ENCODE peak calls at places on chromosomes 3 and 15, in six cellular contexts. C is mucosa of descending colon, N is spleen, P is left ventricle myocardium inferior, R is right cardiac atrium, K is neuronal stem cell. V is an unnamed sample. For H3K4me1, the result is how much of the 10 kb centered on the place peaks cover.

GRCh38 chr3:167750273-167750971 is 14.9 kb downstream of the SERPINI1 start:
- DNase-seq in C (no peak), N (no peak), P (no peak), R (no peak), K (no peak), V (no peak)

GRCh38 chr3:175818811-175819464 is 959.8 kb downstream of the NAALADL2 start:
- DNase-seq in C (no peak), N (no peak), P (no peak), R (no peak), K (no peak), V (no peak)

GRCh38 chr3:100407977-100408532 is 6.7 kb downstream of the LNP1 start:
- DNase-seq in C (no peak), N (no peak), P (no peak), R (no peak), K (no peak), V (no peak)

GRCh38 chr15:41584636-41585139 is 25.7 kb downstream of the TYRO3 start:
- DNase-seq in C (no peak), N (no peak), P (no peak), R (no peak), K (no peak), V (no peak)

GRCh38 chr15:33547876-33548275 is 237.1 kb downstream of the RYR3 start:
- DNase-seq in C (peak), N (no peak), P (no peak), R (peak), K (peak), V (peak)

GRCh38 chr3:64300790-64301423 is 75.6 kb upstream of the PRICKLE2 start:
- DNase-seq in C (no peak), N (no peak), P (no peak), R (no peak), K (no peak), V (no peak)

GRCh38 chr3:25582242-25582641 is 82.5 kb downstream of the TOP2B start:
- DNase-seq in C (no peak), N (no peak), P (no peak), R (no peak), K (no peak), V (no peak)

GRCh38 chr3:101544181-101544850 is 17.4 kb upstream of the TRMT10C start:
- DNase-seq in C (no peak), N (no peak), P (no peak), R (no peak), K (no peak), V (no peak)

GRCh38 chr15:36884404-36885335 is 215.7 kb downstream of the MEIS2 start:
- DNase-seq in C (no peak), N (no peak), P (no peak), R (no peak), K (peak), V (no peak)

GRCh38 chr3:161925749-161926360 is 429.2 kb downstream of the OTOL1 start:
- DNase-seq in C (no peak), N (no peak), P (no peak), R (no peak), K (no peak), V (no peak)

DNA sequence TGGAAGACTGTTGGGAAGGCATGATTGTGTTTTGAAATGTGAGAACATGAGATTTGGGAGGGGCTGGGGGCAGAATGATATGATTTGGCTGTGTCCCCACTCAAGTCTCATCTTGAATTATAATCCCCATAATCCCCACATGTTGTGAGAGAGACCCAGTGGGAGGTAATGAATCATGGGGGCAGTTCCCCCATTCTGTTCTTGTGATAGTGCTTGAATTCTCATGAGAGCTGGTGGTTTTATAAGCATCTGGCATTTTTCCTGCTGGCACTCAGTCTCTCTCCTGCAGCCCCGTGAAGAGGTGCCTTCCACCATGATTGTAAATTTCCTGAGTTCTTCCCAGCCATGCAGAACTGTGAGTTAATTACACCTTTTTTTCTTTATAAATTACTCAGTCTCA is 430.5 kb downstream of the OTOL1 start:
- DNase-seq in C (no peak), N (no peak), P (no peak), R (no peak), K (no peak), V (no peak)
- H3K4me1 ChIP-seq in C (under half), N (under half), P (under half), R (under half), K (under half), V (under half)

GRCh38 chr3:15795563-15796308 is 2.0 kb downstream of the ANKRD28 start:
- DNase-seq in C (no peak), N (no peak), P (no peak), R (no peak), K (no peak), V (no peak)

GRCh38 chr3:15796331-15796730 is 1.4 kb downstream of the ANKRD28 start:
- DNase-seq in C (no peak), N (no peak), P (no peak), R (no peak), K (no peak), V (no peak)

GRCh38 chr3:15794303-15794771 is 3.4 kb downstream of the ANKRD28 start:
- DNase-seq in C (no peak), N (no peak), P (no peak), R (no peak), K (no peak), V (no peak)

GRCh38 chr3:15794842-15795562 is 2.8 kb downstream of the ANKRD28 start:
- DNase-seq in C (no peak), N (no peak), P (no peak), R (no peak), K (no peak), V (no peak)

DNA sequence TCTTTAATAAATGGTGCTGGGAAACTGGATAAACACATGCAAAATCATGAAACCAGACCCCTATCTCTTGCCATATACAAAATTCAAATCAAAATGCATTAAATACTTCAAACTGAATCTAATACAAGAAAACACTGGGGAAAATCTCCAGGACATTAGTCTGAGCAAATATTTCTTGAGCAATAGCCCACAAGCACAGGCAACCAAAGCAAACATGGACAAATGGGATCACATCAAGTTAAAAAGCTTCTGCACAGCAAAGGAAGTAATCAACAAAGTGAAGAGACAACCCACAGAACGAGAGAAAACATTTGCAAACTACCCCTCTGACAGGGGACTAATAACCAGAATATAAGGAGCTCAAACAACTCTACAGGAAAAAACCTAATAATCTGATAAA is 6.3 kb downstream of the ANKRD28 start:
- DNase-seq in C (no peak), N (no peak), P (no peak), R (no peak), K (no peak), V (no peak)
- H3K4me3 ChIP-seq in C (no peak), N (no peak), P (no peak), R (no peak), K (no peak), V (no peak)

GRCh38 chr3:107361633-107362032 is 15.6 kb upstream of the CCDC54 start:
- DNase-seq in C (no peak), N (no peak), P (no peak), R (no peak), K (no peak), V (no peak)

DNA sequence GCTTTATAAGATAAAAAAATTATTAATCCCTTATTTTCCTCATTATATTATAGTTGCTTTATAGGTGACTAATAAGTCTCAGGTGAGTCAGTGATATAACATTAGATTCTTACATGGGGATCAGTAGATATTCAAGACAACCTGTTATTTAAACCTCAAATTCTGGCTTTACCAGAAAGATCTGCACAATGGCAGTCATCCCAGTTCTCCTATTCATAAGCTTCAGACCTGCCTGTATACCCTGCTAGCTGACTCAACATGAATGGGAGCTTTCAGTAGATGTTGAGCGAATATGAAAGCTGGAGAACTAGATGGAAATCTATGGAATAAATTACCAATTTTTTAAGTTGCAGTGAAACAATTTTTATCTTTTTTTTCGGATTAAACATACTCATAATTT is 20.5 kb upstream of the CCDC54 start:
- DNase-seq in C (no peak), N (no peak), P (no peak), R (no peak), K (no peak), V (no peak)
- H3K4me1 ChIP-seq in C (under half), N (under half), P (under half), R (under half), K (under half), V (under half)

GRCh38 chr3:17535173-17535730 is 207.2 kb downstream of the TBC1D5 start:
- DNase-seq in C (no peak), N (no peak), P (no peak), R (no peak), K (no peak), V (no peak)
- H3K4me3 ChIP-seq in C (no peak), N (no peak), P (no peak), R (no peak), K (no peak), V (no peak)

DNA sequence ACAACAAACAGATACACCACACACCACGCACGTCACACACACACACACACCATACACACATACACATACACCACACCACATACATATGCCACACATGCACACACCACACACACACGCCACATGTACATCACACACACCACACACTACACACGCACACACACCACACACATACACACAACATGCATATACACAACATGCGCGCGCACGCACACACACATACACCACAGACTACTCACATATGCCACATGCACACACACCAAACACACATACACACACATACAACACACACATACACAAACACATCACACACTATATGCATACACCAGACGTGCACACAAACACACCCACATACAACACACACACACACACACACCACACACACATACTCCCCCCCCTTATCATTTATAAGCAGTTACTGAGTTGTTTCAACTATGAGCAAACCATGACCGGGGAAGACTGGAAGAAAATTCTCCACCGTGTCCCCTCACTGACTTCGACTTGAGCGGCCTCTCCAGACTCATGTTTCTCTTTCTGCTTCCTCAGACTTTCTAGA is 126.7 kb upstream of the IQSEC1 start:
- DNase-seq in C (no peak), N (peak), P (no peak), R (no peak), K (no peak), V (no peak)
- H3K4me1 ChIP-seq in C (under half), N (under half), P (under half), R (under half), K (under half), V (under half)

GRCh38 chr3:126197854-126198584 is 17.6 kb upstream of the ALDH1L1 start:
- DNase-seq in C (peak), N (no peak), P (peak), R (peak), K (no peak), V (peak)
- H3K4me3 ChIP-seq in C (no peak), N (no peak), P (no peak), R (no peak), K (no peak), V (no peak)

DNA sequence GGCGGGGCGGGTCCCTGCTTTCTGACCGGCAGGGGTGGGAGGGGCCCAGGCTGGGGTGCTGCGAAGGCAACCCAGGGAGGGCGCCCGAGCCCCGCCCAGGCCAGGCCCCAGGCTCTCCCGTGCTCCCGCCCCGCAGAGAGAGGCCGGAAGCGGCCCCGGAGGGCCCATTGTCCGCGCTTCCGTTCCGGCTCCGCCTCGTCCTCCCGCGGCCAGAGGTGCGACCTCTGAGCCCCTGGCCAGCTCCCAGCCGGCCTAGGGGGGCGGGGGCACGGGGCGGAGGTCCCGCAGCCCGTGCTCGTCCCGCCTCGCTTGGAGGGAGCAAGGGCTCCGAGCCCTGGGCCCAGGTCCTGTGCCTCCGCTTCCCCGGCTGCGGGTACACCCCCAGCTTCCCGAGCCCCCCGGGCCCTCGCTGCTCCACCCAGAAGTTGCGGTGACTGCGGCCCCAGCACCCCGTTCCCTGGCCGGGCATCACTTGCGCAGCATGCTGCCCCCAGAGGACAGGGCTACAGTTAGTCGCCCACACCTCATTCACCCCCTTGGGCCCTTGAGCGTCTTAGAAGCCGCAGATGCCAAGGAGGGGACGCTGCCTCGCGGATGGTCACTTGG is 20.4 kb upstream of the PLXND1 start:
- DNase-seq in C (peak), N (peak), P (peak), R (peak), K (peak), V (peak)
- H3K4me1 ChIP-seq in C (under half), N (half or more), P (half or more), R (under half), K (under half), V (half or more)

DNA sequence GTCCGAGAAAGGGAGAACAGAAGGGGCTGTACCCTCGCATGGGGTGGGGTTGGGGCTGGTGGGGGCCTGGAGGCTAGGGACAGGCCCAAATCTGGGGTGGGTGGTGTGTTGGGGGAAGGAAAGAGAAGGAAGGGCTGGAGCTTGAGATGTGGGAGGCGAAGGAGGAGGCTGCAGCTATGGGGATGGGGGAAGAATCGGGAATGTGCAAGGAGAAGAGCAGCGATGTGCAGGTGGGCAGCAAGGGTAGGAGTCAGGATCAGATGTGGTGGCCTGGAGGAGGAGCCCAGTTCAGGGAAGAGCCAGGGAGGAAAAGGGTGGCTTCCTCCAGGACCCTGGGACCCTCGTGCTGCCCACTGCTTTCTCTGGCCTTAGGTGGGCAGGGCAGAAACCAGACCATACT is 21.2 kb downstream of the ZNF35 start:
- DNase-seq in C (no peak), N (no peak), P (no peak), R (no peak), K (no peak), V (no peak)
- H3K4me3 ChIP-seq in C (no peak), N (no peak), P (no peak), R (no peak), K (no peak), V (no peak)